ENCODE peak calls at places on chromosomes 7 and 10, in four cellular contexts. One of them, this sample, is unnamed.

GRCh38 chr7:107836237-107837144 is 33.5 kb upstream of the SLC26A3 start:
- DNase-seq in mucosa of descending colon: no peak
- DNase-seq in psoas muscle: no peak
- DNase-seq in endothelial cell: no peak
- DNase-seq in this sample: no peak

GRCh38 chr7:55538538-55538937 is 33.8 kb downstream of the VOPP1 start:
- DNase-seq in psoas muscle: no peak
- DNase-seq in mucosa of descending colon: no peak
- DNase-seq in endothelial cell: no peak
- DNase-seq in this sample: no peak

GRCh38 chr7:17123020-17123419 is 175.4 kb upstream of the AHR start:
- DNase-seq in psoas muscle: no peak
- DNase-seq in endothelial cell: no peak
- DNase-seq in mucosa of descending colon: no peak
- DNase-seq in this sample: no peak

GRCh38 chr7:115102738-115103137 is 180.8 kb downstream of the MDFIC start:
- DNase-seq in endothelial cell: no peak
- DNase-seq in mucosa of descending colon: no peak
- DNase-seq in psoas muscle: no peak
- DNase-seq in this sample: no peak

GRCh38 chr7:22082886-22083710 is 137.4 kb upstream of the CDCA7L start:
- DNase-seq in psoas muscle: peak
- DNase-seq in endothelial cell: peak
- DNase-seq in mucosa of descending colon: peak
- DNase-seq in this sample: peak

GRCh38 chr7:55109384-55110167 is 90.8 kb downstream of the EGFR start:
- DNase-seq in endothelial cell: no peak
- DNase-seq in psoas muscle: no peak
- DNase-seq in mucosa of descending colon: no peak
- DNase-seq in this sample: no peak

GRCh38 chr7:50449881-50450690 is at the start of gene FIGNL1:
- DNase-seq in endothelial cell: peak
- DNase-seq in mucosa of descending colon: peak
- DNase-seq in psoas muscle: peak
- DNase-seq in this sample: no peak

GRCh38 chr10:96025566-96025965 is 17.8 kb upstream of the CCNJ start:
- DNase-seq in endothelial cell: peak
- DNase-seq in mucosa of descending colon: no peak
- DNase-seq in psoas muscle: no peak
- DNase-seq in this sample: no peak

GRCh38 chr7:103524042-103524907 is 78.3 kb upstream of the SLC26A5 start:
- DNase-seq in psoas muscle: no peak
- DNase-seq in mucosa of descending colon: no peak
- DNase-seq in endothelial cell: no peak
- DNase-seq in this sample: no peak

GRCh38 chr7:14687777-14688176 is 214.8 kb downstream of the DGKB start:
- DNase-seq in mucosa of descending colon: no peak
- DNase-seq in endothelial cell: no peak
- DNase-seq in psoas muscle: no peak
- DNase-seq in this sample: no peak

GRCh38 chr7:23205861-23206510 is 24.1 kb downstream of the NUP42 start:
- DNase-seq in endothelial cell: peak
- DNase-seq in psoas muscle: no peak
- DNase-seq in mucosa of descending colon: no peak
- DNase-seq in this sample: no peak

GRCh38 chr10:43225787-43226153 is 41.1 kb downstream of the RASGEF1A start:
- DNase-seq in endothelial cell: peak
- DNase-seq in psoas muscle: no peak
- DNase-seq in mucosa of descending colon: peak
- DNase-seq in this sample: no peak

GRCh38 chr7:14585232-14585631 is 317.3 kb downstream of the DGKB start:
- DNase-seq in psoas muscle: no peak
- DNase-seq in mucosa of descending colon: no peak
- DNase-seq in endothelial cell: no peak
- DNase-seq in this sample: no peak

GRCh38 chr7:8290645-8291308 is 28.8 kb upstream of the ICA1 start:
- DNase-seq in psoas muscle: no peak
- DNase-seq in mucosa of descending colon: no peak
- DNase-seq in endothelial cell: no peak
- DNase-seq in this sample: no peak

GRCh38 chr10:112295853-112296830 is 12.9 kb downstream of the TECTB start:
- DNase-seq in psoas muscle: no peak
- DNase-seq in endothelial cell: no peak
- DNase-seq in mucosa of descending colon: no peak
- DNase-seq in this sample: no peak

GRCh38 chr10:56359837-56360236 is 1.2 kb downstream of the ZWINT start:
- DNase-seq in endothelial cell: no peak
- DNase-seq in psoas muscle: no peak
- DNase-seq in mucosa of descending colon: no peak
- DNase-seq in this sample: no peak

GRCh38 chr7:113890326-113891030 is 28.3 kb downstream of the PPP1R3A start:
- DNase-seq in endothelial cell: no peak
- DNase-seq in psoas muscle: no peak
- DNase-seq in mucosa of descending colon: no peak
- DNase-seq in this sample: no peak

GRCh38 chr7:141073641-141074161 is at the start of gene TMEM178B:
- DNase-seq in endothelial cell: peak
- DNase-seq in psoas muscle: no peak
- DNase-seq in mucosa of descending colon: no peak
- DNase-seq in this sample: no peak

GRCh38 chr7:82444220-82445049 is 858 bp upstream of the CACNA2D1 start:
- DNase-seq in endothelial cell: peak
- DNase-seq in psoas muscle: no peak
- DNase-seq in mucosa of descending colon: peak
- DNase-seq in this sample: no peak

GRCh38 chr10:129057856-129058663 is 409.0 kb upstream of the MGMT start:
- DNase-seq in endothelial cell: no peak
- DNase-seq in psoas muscle: no peak
- DNase-seq in mucosa of descending colon: peak
- DNase-seq in this sample: no peak

GRCh38 chr7:75866129-75866496 is 12.7 kb upstream of the RHBDD2 start:
- DNase-seq in endothelial cell: no peak
- DNase-seq in psoas muscle: no peak
- DNase-seq in mucosa of descending colon: no peak
- DNase-seq in this sample: no peak

GRCh38 chr10:31759124-31759798 is 169.4 kb downstream of the ARHGAP12 start:
- DNase-seq in endothelial cell: peak
- DNase-seq in psoas muscle: peak
- DNase-seq in mucosa of descending colon: peak
- DNase-seq in this sample: peak

GRCh38 chr10:98038333-98038732 is 7.9 kb upstream of the CRTAC1 start:
- DNase-seq in endothelial cell: no peak
- DNase-seq in psoas muscle: no peak
- DNase-seq in mucosa of descending colon: no peak
- DNase-seq in this sample: no peak

GRCh38 chr10:43370671-43371215 is 693 bp upstream of the FXYD4 start:
- DNase-seq in psoas muscle: no peak
- DNase-seq in endothelial cell: no peak
- DNase-seq in mucosa of descending colon: peak
- DNase-seq in this sample: no peak

GRCh38 chr7:68963547-68963946 is 634.7 kb upstream of the AUTS2 start:
- DNase-seq in psoas muscle: no peak
- DNase-seq in mucosa of descending colon: no peak
- DNase-seq in endothelial cell: no peak
- DNase-seq in this sample: no peak

GRCh38 chr7:157271991-157272324 is 64.8 kb upstream of the DNAJB6 start:
- DNase-seq in endothelial cell: no peak
- DNase-seq in mucosa of descending colon: peak
- DNase-seq in psoas muscle: peak
- DNase-seq in this sample: no peak

GRCh38 chr10:75402486-75403143 is 1.1 kb upstream of the ZNF503 start:
- DNase-seq in psoas muscle: peak
- DNase-seq in mucosa of descending colon: peak
- DNase-seq in endothelial cell: peak
- DNase-seq in this sample: no peak

GRCh38 chr7:35596061-35596460 is 98.9 kb downstream of the HERPUD2 start:
- DNase-seq in endothelial cell: no peak
- DNase-seq in psoas muscle: no peak
- DNase-seq in mucosa of descending colon: no peak
- DNase-seq in this sample: no peak

GRCh38 chr7:32299133-32299702 is 191.0 kb downstream of the LSM5 start:
- DNase-seq in psoas muscle: peak
- DNase-seq in mucosa of descending colon: no peak
- DNase-seq in endothelial cell: peak
- DNase-seq in this sample: no peak

GRCh38 chr7:33579117-33579516 is 326.2 kb upstream of the BMPER start:
- DNase-seq in endothelial cell: no peak
- DNase-seq in psoas muscle: no peak
- DNase-seq in mucosa of descending colon: no peak
- DNase-seq in this sample: no peak

GRCh38 chr7:157702311-157703023 is 365.7 kb downstream of the DNAJB6 start:
- DNase-seq in mucosa of descending colon: no peak
- DNase-seq in psoas muscle: no peak
- DNase-seq in endothelial cell: no peak
- DNase-seq in this sample: no peak

GRCh38 chr10:72012801-72013200 is 48.6 kb downstream of the CHST3 start:
- DNase-seq in mucosa of descending colon: no peak
- DNase-seq in psoas muscle: no peak
- DNase-seq in endothelial cell: no peak
- DNase-seq in this sample: no peak

GRCh38 chr7:4682621-4683042 is 537 bp downstream of the FOXK1 start:
- DNase-seq in endothelial cell: peak
- DNase-seq in psoas muscle: peak
- DNase-seq in mucosa of descending colon: peak
- DNase-seq in this sample: no peak

GRCh38 chr7:98398567-98399372 is 2.1 kb downstream of the BAIAP2L1 start:
- DNase-seq in endothelial cell: no peak
- DNase-seq in psoas muscle: no peak
- DNase-seq in mucosa of descending colon: no peak
- DNase-seq in this sample: no peak

GRCh38 chr10:126130291-126130710 is 233.9 kb downstream of the FANK1 start:
- DNase-seq in endothelial cell: no peak
- DNase-seq in psoas muscle: peak
- DNase-seq in mucosa of descending colon: no peak
- DNase-seq in this sample: no peak

GRCh38 chr7:105677803-105678583 is 96.7 kb upstream of the EFCAB10 start:
- DNase-seq in mucosa of descending colon: peak
- DNase-seq in endothelial cell: no peak
- DNase-seq in psoas muscle: no peak
- DNase-seq in this sample: no peak

GRCh38 chr10:30821269-30821993 is 191.9 kb upstream of the LYZL2 start:
- DNase-seq in endothelial cell: no peak
- DNase-seq in psoas muscle: no peak
- DNase-seq in mucosa of descending colon: no peak
- DNase-seq in this sample: no peak

GRCh38 chr7:29234438-29234837 is 39.9 kb downstream of the CHN2 start:
- DNase-seq in psoas muscle: no peak
- DNase-seq in mucosa of descending colon: no peak
- DNase-seq in endothelial cell: no peak
- DNase-seq in this sample: no peak
- TF ChIP-seq CTCF in psoas muscle: no peak
- TF ChIP-seq CTCF in mucosa of descending colon: no peak
- TF ChIP-seq CTCF in endothelial cell: no peak
- TF ChIP-seq CTCF in this sample: no peak

DNA sequence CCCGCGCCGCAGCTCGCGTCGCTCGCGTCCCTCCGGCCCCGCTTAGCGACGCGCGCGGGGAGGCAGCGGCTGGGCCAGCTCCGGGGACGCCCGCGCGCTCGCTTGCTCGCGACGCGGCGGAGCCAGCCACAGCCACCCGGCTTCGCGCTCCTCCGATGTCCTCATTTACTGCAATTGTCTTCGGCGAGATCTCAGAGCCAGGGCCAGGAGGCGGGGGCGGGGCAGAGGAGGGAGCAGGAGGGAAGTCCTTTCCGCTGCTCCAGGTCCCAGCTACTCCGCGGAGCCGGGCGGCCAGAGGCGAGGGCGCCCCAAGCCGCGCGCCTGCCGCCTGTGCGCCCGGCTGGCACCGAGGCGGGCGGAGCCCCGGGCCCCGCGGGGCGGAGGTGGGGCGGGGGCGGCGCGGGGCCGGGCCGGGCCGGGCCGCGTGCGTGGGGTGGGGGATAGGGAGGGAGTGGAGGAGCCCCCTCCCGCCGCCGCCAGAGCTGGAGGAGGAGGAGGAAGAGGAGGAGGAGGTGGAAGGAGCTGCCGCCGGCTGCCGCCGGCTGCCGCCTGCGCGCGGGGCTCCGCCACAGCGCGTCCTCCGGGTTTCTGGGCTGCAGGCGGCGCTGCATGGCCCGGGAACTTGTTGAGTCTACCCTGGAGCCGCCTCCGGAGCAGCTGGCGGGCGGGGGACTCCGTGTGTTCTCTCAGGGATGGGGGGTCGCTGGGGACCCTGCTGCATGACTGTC is at the start of gene INSYN2A:
- DNase-seq in mucosa of descending colon: peak
- DNase-seq in endothelial cell: peak
- DNase-seq in psoas muscle: peak
- DNase-seq in this sample: no peak
- TF ChIP-seq CTCF in mucosa of descending colon: no peak
- TF ChIP-seq CTCF in endothelial cell: no peak
- TF ChIP-seq CTCF in psoas muscle: no peak
- TF ChIP-seq CTCF in this sample: no peak

DNA sequence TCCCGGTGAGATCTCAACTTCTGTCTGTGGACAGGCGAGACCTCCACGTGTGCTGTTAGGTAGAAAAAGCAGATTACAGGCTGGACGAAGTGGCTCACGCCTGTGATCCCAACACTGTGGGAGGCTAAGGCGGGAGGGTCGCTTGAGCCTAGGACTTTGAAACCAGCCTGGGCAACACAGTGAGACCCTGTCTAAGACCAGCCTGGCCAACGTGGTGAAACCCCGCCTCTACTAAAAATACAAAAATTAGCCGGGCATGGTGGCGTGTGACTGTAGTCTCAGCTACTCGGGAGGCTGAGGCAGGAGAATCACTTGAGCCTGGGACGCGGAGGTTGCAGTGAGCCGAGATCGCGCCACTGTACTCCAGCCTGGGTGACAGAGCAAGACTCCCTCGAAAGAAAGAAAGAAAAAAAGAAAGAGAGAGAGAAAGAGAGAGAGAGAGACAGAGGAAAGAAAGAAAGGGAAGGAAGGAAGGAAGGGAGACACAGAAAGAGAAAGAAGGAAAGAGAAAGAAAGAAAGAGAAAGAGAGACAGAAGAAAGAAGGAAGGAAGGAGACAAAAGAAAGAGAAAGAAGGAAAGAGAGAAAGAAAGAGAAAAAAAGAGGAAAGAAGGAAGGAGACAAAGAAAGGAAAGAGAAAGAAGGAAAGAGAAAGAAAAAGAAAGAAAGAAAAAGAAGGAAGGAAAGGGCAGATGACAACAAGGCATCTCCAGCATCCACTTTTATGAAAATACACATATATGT is 29.6 kb upstream of the SUN1 start:
- DNase-seq in endothelial cell: no peak
- DNase-seq in mucosa of descending colon: no peak
- DNase-seq in psoas muscle: no peak
- DNase-seq in this sample: no peak
- TF ChIP-seq CTCF in endothelial cell: no peak
- TF ChIP-seq CTCF in mucosa of descending colon: no peak
- TF ChIP-seq CTCF in psoas muscle: no peak
- TF ChIP-seq CTCF in this sample: no peak

GRCh38 chr7:71925663-71926062 is 486.5 kb downstream of the CALN1 start:
- DNase-seq in psoas muscle: no peak
- DNase-seq in mucosa of descending colon: no peak
- DNase-seq in endothelial cell: no peak
- DNase-seq in this sample: no peak
- TF ChIP-seq CTCF in psoas muscle: no peak
- TF ChIP-seq CTCF in mucosa of descending colon: no peak
- TF ChIP-seq CTCF in endothelial cell: no peak
- TF ChIP-seq CTCF in this sample: no peak